ENCODE peak calls at places on chromosomes 11 and 22, in nine cellular contexts. V is amniotic stem cell; X is HCEC 1CT; I is activated CD4-positive, alpha-beta T cell treated with anti-CD3 and anti-CD28 coated beads, Interleukin-2, amount 50 U/mL, for 1 hour; Z is HL-60; G is activated T-helper 1 cell treated with Interleukin-2 at 50 U/mL for 16 hours; Q is stimulated activated CD4-positive, alpha-beta T cell treated with anti-CD3 and anti-CD28 coated beads, Interleukin-12 subunit alpha, Interleukin-12 subunit beta, amount 100 ng/mL, for 4 hours; A is activated T-cell treated with anti-CD3 and anti-CD28 coated beads, Interleukin-2, amount 50 U/mL, for 72 hours; D is left kidney. Y is an unnamed sample.

GRCh38 chr22:45302751-45303150 is 7.0 kb upstream of the FAM118A start:
- DNase-seq in V (no peak), X (no peak), I (no peak), Z (no peak), G (no peak), Q (no peak), A (no peak), D (no peak), Y (no peak)

GRCh38 chr11:63663809-63664208 is 7.4 kb downstream of the ATL3 start:
- DNase-seq in V (peak; percentile 48), X (peak; percentile 84), I (no peak), Z (no peak), G (no peak), Q (no peak), A (no peak), D (no peak), Y (no peak)

GRCh38 chr22:42169055-42169469 is 38.5 kb upstream of the CYP2D6 start:
- DNase-seq in V (no peak), X (peak; percentile 39), I (peak; percentile 82), Z (peak; percentile 68), G (peak; percentile 41), Q (peak; percentile 54), A (peak; percentile 79), D (peak; percentile 90), Y (peak; percentile 70)

GRCh38 chr11:60852060-60852638 is 3.6 kb downstream of the PTGDR2 start:
- DNase-seq in V (no peak), X (no peak), I (no peak), Z (no peak), G (no peak), Q (no peak), A (no peak), D (no peak), Y (no peak)

GRCh38 chr11:105960252-105961245 is 61.5 kb downstream of the MSANTD4 start:
- DNase-seq in V (no peak), X (no peak), I (no peak), Z (no peak), G (no peak), Q (no peak), A (no peak), D (no peak), Y (no peak)

GRCh38 chr11:73149105-73149504 is 7.0 kb upstream of the FCHSD2 start:
- DNase-seq in V (no peak), X (no peak), I (no peak), Z (no peak), G (no peak), Q (no peak), A (no peak), D (no peak), Y (no peak)

GRCh38 chr11:66046901-66047300 is 2.1 kb downstream of the GAL3ST3 start:
- DNase-seq in V (no peak), X (no peak), I (no peak), Z (no peak), G (no peak), Q (no peak), A (no peak), D (no peak), Y (no peak)

GRCh38 chr11:36311926-36312592 is 16.0 kb downstream of the PRR5L start:
- DNase-seq in V (no peak), X (peak; percentile 42), I (no peak), Z (no peak), G (no peak), Q (no peak), A (no peak), D (no peak), Y (no peak)

GRCh38 chr11:36750349-36750748 is 152.3 kb upstream of the RAG2 start:
- DNase-seq in V (no peak), X (no peak), I (no peak), Z (no peak), G (no peak), Q (no peak), A (no peak), D (no peak), Y (no peak)

Y was measured in activated CD8-positive, alpha-beta memory T cell treated with anti-CD3 and anti-CD28 coated beads, Interleukin-2, amount 50 U/mL, for 4 hours.